ENCODE peak calls at places on chromosomes 3 and 15, in four cellular contexts. O is H9, U is K562, T is IMR-90. X is an unnamed sample.

GRCh38 chr3:175093738-175094137 is 234.6 kb downstream of the NAALADL2 start:
- DNase-seq in U (no peak), T (no peak), O (no peak), X (no peak)

GRCh38 chr3:36373084-36373483 is 7.2 kb upstream of the STAC start:
- DNase-seq in U (no peak), T (peak; percentile 7), O (no peak), X (no peak)

GRCh38 chr3:129103296-129103695 is 18.3 kb downstream of the RAB43 start:
- DNase-seq in T (no peak), O (no peak), U (no peak), X (no peak)

GRCh38 chr3:158713094-158713499 is 19.2 kb downstream of the RARRES1 start:
- DNase-seq in O (no peak), U (no peak), T (no peak), X (no peak)

GRCh38 chr3:60314064-60314463 is 937.2 kb downstream of the FHIT start:
- DNase-seq in O (no peak), U (no peak), T (no peak), X (no peak)

GRCh38 chr3:192397012-192397411 is 330.3 kb downstream of the FGF12 start:
- DNase-seq in U (no peak), O (no peak), T (no peak), X (no peak)

GRCh38 chr3:71726106-71726505 is 904 bp upstream of the EIF4E3 start:
- DNase-seq in T (no peak), U (no peak), O (no peak), X (peak; percentile 44)

GRCh38 chr15:45164914-45165313 is 22.9 kb downstream of the SHF start:
- DNase-seq in U (no peak), O (no peak), T (no peak), X (no peak)

GRCh38 chr3:153209596-153209995 is 47.6 kb downstream of the RAP2B start:
- DNase-seq in U (no peak), T (peak; percentile 78), O (peak; percentile 89), X (no peak)

GRCh38 chr3:196202516-196202970 is 8.7 kb downstream of the ZDHHC19 start:
- DNase-seq in U (no peak), T (peak; percentile 32), O (no peak), X (no peak)

GRCh38 chr15:79629687-79630086 is 197.6 kb downstream of the MINAR1 start:
- DNase-seq in O (no peak), U (no peak), T (peak; percentile 41), X (no peak)

GRCh38 chr3:89145995-89146394 is 38.6 kb downstream of the EPHA3 start:
- DNase-seq in T (peak; percentile 86), O (no peak), U (no peak), X (no peak)

GRCh38 chr3:161284989-161285388 is 63.9 kb downstream of the NMD3 start:
- DNase-seq in O (no peak), U (no peak), T (peak; percentile 16), X (no peak)

GRCh38 chr15:69593981-69594966 is 141.7 kb downstream of the RPLP1 start:
- DNase-seq in T (peak; percentile 38), U (no peak), O (peak; percentile 26), X (no peak)

GRCh38 chr3:18416332-18416731 is 8.8 kb downstream of the SATB1 start:
- DNase-seq in O (no peak), T (no peak), U (no peak), X (no peak)

GRCh38 chr3:40690696-40691597 is 166.2 kb downstream of the ZNF621 start:
- DNase-seq in U (no peak), O (no peak), T (no peak), X (no peak)

GRCh38 chr3:64399205-64399800 is 174.0 kb upstream of the PRICKLE2 start:
- DNase-seq in U (peak; percentile 14), T (peak; percentile 70), O (peak; percentile 48), X (no peak)

GRCh38 chr3:195838714-195839113 is 27.0 kb upstream of the MUC4 start:
- DNase-seq in O (no peak), T (no peak), U (no peak), X (no peak)

GRCh38 chr3:195763843-195764825 is 43.4 kb downstream of the MUC20 start:
- DNase-seq in T (no peak), U (no peak), O (no peak), X (no peak)

GRCh38 chr3:74067296-74067695 is 442.6 kb upstream of the PDZRN3 start:
- DNase-seq in O (no peak), T (peak; percentile 32), U (no peak), X (no peak)

GRCh38 chr3:69197922-69198540 is 75.6 kb upstream of the LMOD3 start:
- DNase-seq in U (no peak), T (no peak), O (no peak), X (peak; percentile 67)

GRCh38 chr3:40523781-40524180 is 979 bp upstream of the ZNF621 start:
- DNase-seq in T (no peak), O (no peak), U (no peak), X (no peak)

GRCh38 chr3:152961323-152961722 is 126.4 kb downstream of the P2RY1 start:
- DNase-seq in O (no peak), T (peak; percentile 0), U (peak; percentile 40), X (no peak)

DNA sequence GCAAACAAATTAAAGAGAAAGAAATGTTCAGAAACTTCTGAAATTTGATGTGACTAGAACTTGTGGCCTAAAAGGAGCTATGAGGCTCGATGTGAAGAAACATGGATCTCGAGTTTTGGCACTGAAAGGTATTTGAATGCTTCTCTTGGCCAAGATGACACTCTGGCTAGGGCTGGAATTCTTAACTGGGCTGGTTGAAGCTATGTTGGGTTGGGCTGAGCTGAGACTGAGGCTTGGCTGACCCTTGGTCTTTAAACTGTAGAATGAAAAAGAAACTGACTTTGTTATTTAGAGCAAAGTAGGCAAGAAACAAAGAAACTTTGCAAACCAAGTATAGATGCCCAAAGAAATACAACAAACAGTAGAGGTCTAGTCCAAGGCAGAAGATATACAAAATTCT is 28.1 kb upstream of the CLDN16 start:
- DNase-seq in T (no peak), U (no peak), O (no peak), X (no peak)
- H2AFZ ChIP-seq in T (peak overlapping the region; percentile 33), U (no peak overlapping the region), O (no peak overlapping the region), X (no peak overlapping the region)

DNA sequence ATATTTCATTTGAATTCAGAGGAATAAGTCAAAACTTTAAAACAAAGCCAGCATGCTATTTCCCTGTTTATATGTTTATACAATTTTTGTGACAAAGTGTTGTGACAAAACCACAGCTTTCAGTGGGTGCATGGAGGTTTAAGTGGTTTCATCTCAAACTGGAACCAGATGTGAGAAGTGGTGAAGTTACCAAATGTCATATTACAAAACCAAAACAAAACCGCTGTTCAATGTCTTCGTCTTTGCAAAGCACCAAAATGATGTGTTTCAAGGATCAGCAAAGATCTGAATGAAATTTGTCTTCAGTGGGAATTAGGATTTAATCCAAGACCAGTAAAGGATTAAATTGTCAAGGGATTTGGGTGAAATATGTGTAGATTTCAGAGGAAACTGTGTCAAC is 59.3 kb upstream of the OSTN start:
- DNase-seq in O (no peak), T (no peak), U (no peak), X (no peak)
- H3K4me2 ChIP-seq in O (no peak overlapping the region), T (no peak overlapping the region), U (no peak overlapping the region), X (no peak overlapping the region)

GRCh38 chr15:68432665-68433064 is 702 bp upstream of the ITGA11 start:
- DNase-seq in T (no peak), U (no peak), O (peak; percentile 15), X (no peak)
- H3K27me3 ChIP-seq in T (peaks cover 42% of the 10 kb centered on the region), U (peaks cover 44% of the 10 kb centered on the region), O (peaks cover 34% of the 10 kb centered on the region), X (no peaks in the 10 kb centered on the region)

GRCh38 chr15:78001656-78002055 is 75.9 kb downstream of the TBC1D2B start:
- DNase-seq in U (no peak), T (no peak), O (no peak), X (no peak)
- H2AFZ ChIP-seq in U (no peak overlapping the region), T (no peak overlapping the region), O (no peak overlapping the region), X (no peak overlapping the region)

GRCh38 chr3:39196034-39196433 is 3.6 kb upstream of the XIRP1 start:
- DNase-seq in T (no peak), O (no peak), U (no peak), X (no peak)
- H3K4me2 ChIP-seq in T (no peak overlapping the region), O (no peak overlapping the region), U (no peak overlapping the region), X (no peak overlapping the region)

GRCh38 chr3:124584552-124585391 is 145.5 kb upstream of the UMPS start:
- DNase-seq in U (peak; percentile 70), O (peak; percentile 90), T (peak; percentile 22), X (no peak)

GRCh38 chr3:124588036-124588435 is 142.2 kb upstream of the UMPS start:
- DNase-seq in U (no peak), T (no peak), O (no peak), X (no peak)

GRCh38 chr3:124584245-124584551 is 146.1 kb upstream of the UMPS start:
- DNase-seq in U (no peak), O (no peak), T (no peak), X (no peak)

GRCh38 chr3:124587053-124587408 is 143.2 kb upstream of the UMPS start:
- DNase-seq in O (peak; percentile 40), U (peak; percentile 18), T (no peak), X (no peak)

DNA sequence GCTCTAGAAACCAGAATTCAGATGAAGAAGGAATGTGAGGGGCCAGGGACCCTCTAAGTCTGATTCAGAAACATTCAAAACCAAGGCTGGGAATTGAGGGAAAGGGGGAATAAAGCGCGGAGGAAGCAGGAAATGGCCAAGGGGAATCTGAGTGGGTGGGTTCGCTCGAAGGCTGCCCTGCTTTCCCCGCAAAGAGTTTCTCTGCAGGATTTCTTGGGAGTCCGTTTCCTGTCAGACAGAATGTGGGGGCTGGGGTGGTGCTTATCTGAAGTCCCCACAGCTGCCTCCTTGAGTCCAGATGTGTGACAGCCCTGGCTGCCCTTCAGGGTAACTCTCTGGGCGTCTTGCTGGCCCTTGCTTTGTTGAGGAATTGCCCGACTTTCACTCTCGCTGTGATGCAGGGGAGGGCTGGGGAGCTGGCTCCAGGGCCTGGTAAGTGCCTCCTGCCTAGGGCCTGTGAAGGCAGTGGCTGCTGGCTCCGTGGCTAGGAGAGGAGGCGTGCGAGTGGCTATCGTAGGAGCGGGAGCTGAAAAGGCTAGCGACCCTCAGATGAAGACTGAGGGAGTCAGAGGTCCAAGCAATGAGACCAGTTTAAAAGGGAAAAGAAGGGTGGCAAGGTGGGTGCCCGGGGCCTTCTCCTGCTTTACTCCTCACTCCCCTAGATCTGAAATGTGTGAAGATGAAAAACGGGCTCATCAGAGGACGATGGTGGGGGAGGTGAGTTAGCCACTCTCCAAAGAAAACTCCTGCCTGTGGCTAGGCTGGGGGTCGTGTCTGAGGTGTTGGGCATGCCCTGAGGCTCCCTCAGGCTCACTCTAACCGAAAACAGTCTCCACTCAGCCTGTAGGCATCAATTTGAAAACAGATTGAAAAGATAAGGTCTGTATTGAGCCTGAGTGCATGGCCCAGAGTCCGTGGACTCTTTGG is 143.9 kb upstream of the UMPS start:
- DNase-seq in T (no peak), O (peak; percentile 70), U (peak; percentile 45), X (no peak)
- H3K27me3 ChIP-seq in T (peaks cover 58% of the 10 kb centered on the region), O (peaks cover 16% of the 10 kb centered on the region), U (no peaks in the 10 kb centered on the region), X (peaks cover 12% of the 10 kb centered on the region)

GRCh38 chr3:172853005-172853404 is 102.5 kb downstream of the ECT2 start:
- DNase-seq in T (no peak), U (no peak), O (no peak), X (no peak)
- H2AFZ ChIP-seq in T (no peak overlapping the region), U (peak overlapping the region; percentile 82), O (no peak overlapping the region), X (no peak overlapping the region)

X was measured in DND-41.